ENCODE peak calls at places on chromosomes 6 and 20, in eight cellular contexts. M is NB4, T is AG04449, B is tibial artery, I is cardiac muscle cell, L is thyroid gland, R is choroid plexus epithelial cell, A is colonic mucosa. C is an unnamed sample.

GRCh38 chr6:134063966-134064445 is 11.6 kb upstream of the SLC2A12 start:
- DNase-seq in M (peak), B (peak), A (peak), L (peak), T (peak), R (peak), I (peak), C (peak)

GRCh38 chr6:14235653-14236356 is 118.2 kb downstream of the CD83 start:
- DNase-seq in B (no peak), T (no peak), M (no peak), I (no peak), A (no peak), R (no peak), L (no peak), C (no peak)

GRCh38 chr6:62086047-62086446 is 200.0 kb downstream of the KHDRBS2 start:
- DNase-seq in M (no peak), I (no peak), L (no peak), A (no peak), T (no peak), B (no peak), R (no peak), C (no peak)

GRCh38 chr6:136290406-136291010 is 862 bp upstream of the BCLAF1 start:
- DNase-seq in B (peak), R (peak), L (peak), I (peak), T (peak), A (peak), M (peak), C (peak)

GRCh38 chr6:158666637-158667359 is 16.9 kb downstream of the SYTL3 start:
- DNase-seq in A (peak), L (peak), R (peak), I (peak), T (peak), B (no peak), M (peak), C (peak)

GRCh38 chr6:170383466-170384075 is 77.0 kb downstream of the FAM120B start:
- DNase-seq in B (no peak), I (no peak), A (no peak), T (no peak), L (no peak), M (no peak), R (no peak), C (no peak)

GRCh38 chr6:134630468-134631180 is 312.7 kb upstream of the SGK1 start:
- DNase-seq in A (peak), R (no peak), L (no peak), B (peak), I (no peak), M (peak), T (no peak), C (peak)

GRCh38 chr6:110528051-110528929 is 51.9 kb upstream of the SLC22A16 start:
- DNase-seq in T (peak), R (peak), L (peak), B (peak), A (peak), M (peak), I (peak), C (peak)

GRCh38 chr6:127519469-127519785 is 292 bp upstream of the MTCL3 start:
- DNase-seq in I (no peak), T (no peak), L (no peak), A (no peak), B (no peak), M (no peak), R (no peak), C (no peak)

GRCh38 chr20:7195704-7196103 is 428.2 kb downstream of the BMP2 start:
- DNase-seq in M (peak), I (peak), A (no peak), T (no peak), B (no peak), L (no peak), R (peak), C (no peak)

GRCh38 chr20:50478162-50479036 is 31.8 kb upstream of the PTPN1 start:
- DNase-seq in R (peak), L (peak), M (peak), T (no peak), B (peak), A (peak), I (peak), C (peak)

GRCh38 chr6:113306552-113307145 is 550.5 kb upstream of the MARCKS start:
- DNase-seq in R (peak), T (no peak), M (peak), I (peak), L (peak), B (peak), A (peak), C (peak)

GRCh38 chr6:15254074-15254975 is 8.5 kb downstream of the JARID2 start:
- DNase-seq in I (peak), R (peak), A (no peak), M (peak), B (no peak), L (peak), T (no peak), C (no peak)

GRCh38 chr6:45192556-45192955 is 135.6 kb upstream of the RUNX2 start:
- DNase-seq in I (no peak), L (no peak), T (no peak), M (no peak), A (no peak), R (peak), B (no peak), C (no peak)

GRCh38 chr6:67722861-67723261 is 912.2 kb upstream of the ADGRB3 start:
- DNase-seq in R (no peak), M (no peak), T (no peak), L (no peak), I (no peak), A (no peak), B (no peak), C (no peak)

GRCh38 chr20:3733119-3733995 is 872 bp downstream of the HSPA12B start:
- DNase-seq in A (no peak), T (no peak), L (no peak), R (no peak), I (no peak), M (no peak), B (no peak), C (no peak)
- H3K4me3 ChIP-seq in A (no peak), T (no peak), L (no peak), R (no peak), I (no peak), M (no peak), B (peak), C (peak)

DNA sequence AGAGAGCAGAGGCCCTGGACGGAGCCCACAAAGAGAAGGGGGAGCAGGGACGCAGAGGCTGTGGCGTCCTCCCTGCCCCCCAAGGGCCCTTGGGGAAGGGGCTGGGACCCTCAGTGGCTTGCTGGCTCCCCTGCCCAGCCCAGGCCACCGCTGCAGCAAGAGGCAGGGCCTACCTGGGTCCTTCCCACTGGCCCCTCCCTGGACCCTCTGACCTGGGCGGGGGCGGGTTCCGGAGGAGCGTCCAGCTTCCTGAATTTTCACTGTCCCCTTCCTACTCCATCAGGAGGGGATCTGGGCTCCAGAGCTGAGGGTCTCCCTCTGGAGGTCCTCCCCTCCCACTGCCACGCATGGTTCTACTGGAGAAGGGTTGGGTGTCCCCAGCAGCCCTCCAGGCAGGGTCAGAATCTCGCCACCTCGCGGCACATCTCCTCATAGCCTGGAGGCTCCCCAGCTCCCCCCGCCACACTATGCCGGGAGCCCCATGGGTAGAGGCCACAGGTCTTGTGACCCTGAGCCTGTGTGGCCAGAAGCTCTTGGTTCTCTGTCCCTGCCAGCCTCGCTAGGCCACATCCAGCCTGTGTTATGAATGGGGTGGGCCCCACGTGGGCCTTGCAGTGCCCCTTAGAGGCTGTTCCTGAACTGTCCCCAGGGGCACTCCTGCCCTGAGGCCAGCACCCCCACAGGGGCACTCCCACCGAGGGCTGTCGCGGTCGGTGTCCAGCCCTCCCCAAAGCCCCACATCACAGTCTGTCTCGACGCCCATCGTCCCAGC is 1.0 kb upstream of the SOX18 start:
- DNase-seq in R (no peak), I (no peak), T (no peak), M (peak), B (no peak), A (no peak), L (no peak), C (no peak)
- H3K4me3 ChIP-seq in R (no peak), I (no peak), T (no peak), M (peak), B (peak), A (no peak), L (no peak), C (no peak)

DNA sequence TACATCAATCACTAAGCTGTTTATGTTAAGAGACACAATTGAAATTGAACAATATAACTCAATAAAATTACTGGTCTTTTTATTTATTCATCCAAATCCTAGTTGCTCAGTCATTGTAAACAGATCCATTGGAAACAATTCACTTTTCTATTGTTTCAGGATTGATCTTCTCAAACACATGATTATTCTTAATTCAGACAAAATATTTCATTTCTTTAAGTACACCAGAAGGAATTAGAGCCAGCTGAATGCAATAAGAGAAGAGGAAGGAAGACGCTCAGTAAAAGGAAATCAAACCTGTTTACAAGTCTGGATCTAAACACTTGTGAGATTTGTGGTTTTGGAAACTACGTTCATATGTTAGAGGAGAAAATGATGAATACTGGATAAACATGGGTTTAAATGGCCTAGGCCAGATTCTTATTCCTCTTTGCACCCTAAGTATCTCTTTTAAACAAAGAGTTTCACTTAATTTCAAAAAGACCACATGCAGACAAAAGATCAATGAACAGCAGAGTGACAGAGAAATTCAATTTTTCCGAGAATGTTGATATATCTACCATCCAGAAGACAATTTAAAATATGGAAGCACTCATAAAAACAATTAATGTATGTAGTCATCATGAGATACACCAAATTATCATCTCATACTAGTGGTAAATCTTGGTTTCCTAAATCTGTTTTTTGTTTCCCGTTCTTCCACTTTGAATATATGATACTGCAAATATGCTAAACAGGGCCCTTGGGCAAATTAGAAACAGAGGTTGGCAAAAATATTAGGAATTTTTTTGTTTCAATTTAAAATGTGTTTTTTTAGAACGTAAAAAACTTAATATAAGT is 703.5 kb upstream of the CITED2 start:
- DNase-seq in R (peak), B (no peak), I (no peak), A (no peak), L (no peak), M (no peak), T (no peak), C (no peak)
- H3K4me3 ChIP-seq in R (no peak), B (no peak), I (no peak), A (no peak), L (no peak), M (no peak), T (no peak), C (no peak)

GRCh38 chr6:21586300-21586699 is 7.3 kb upstream of the SOX4 start:
- DNase-seq in L (no peak), I (no peak), B (no peak), M (no peak), A (no peak), R (no peak), T (no peak), C (no peak)
- H3K4me3 ChIP-seq in L (no peak), I (no peak), B (no peak), M (no peak), A (no peak), R (no peak), T (no peak), C (no peak)

GRCh38 chr6:73722318-73723060 is 26.5 kb downstream of the CD109 start:
- DNase-seq in A (no peak), I (peak), R (peak), M (no peak), B (no peak), L (no peak), T (peak), C (no peak)
- H3K4me3 ChIP-seq in A (no peak), I (no peak), R (no peak), M (no peak), B (no peak), L (no peak), T (no peak), C (no peak)

GRCh38 chr20:54343073-54343472 is 132.3 kb upstream of the DOK5 start:
- DNase-seq in A (no peak), I (no peak), R (no peak), B (no peak), L (no peak), M (no peak), T (no peak), C (no peak)

GRCh38 chr20:54339093-54339492 is 131.2 kb downstream of the PFDN4 start:
- DNase-seq in I (no peak), R (no peak), T (no peak), L (no peak), A (no peak), M (no peak), B (no peak), C (no peak)

GRCh38 chr20:54342258-54342782 is 133.1 kb upstream of the DOK5 start:
- DNase-seq in M (no peak), L (no peak), B (no peak), I (no peak), A (no peak), R (no peak), T (no peak), C (no peak)

GRCh38 chr20:54340206-54340605 is 132.3 kb downstream of the PFDN4 start:
- DNase-seq in I (no peak), L (no peak), T (no peak), M (no peak), B (no peak), R (no peak), A (no peak), C (no peak)

DNA sequence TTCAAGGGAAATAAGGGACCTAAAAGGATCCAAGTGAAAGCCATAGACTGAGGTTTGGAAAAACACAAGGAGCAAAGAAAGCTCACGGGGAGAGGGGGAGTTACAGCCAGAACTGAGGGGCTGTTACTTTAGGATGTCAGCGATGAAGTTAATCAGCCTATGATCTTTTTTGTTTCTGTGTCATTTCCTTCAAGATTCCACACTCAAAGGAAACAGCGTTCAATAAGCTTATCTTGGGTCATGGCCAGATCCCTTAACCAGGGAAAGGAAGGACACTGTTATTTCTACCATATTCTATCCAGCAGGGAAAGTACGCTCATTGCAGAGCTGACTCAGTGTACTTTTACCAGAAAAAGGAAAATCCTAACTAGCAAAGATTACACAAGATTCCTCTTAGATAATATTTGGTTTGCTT is 132.8 kb downstream of the PFDN4 start:
- DNase-seq in L (no peak), T (peak), R (peak), B (no peak), M (no peak), A (no peak), I (peak), C (no peak)
- H3K4me3 ChIP-seq in L (no peak), T (peak), R (peak), B (no peak), M (no peak), A (no peak), I (no peak), C (no peak)

GRCh38 chr6:3421763-3422456 is 34.9 kb downstream of the SLC22A23 start:
- DNase-seq in R (peak), B (no peak), T (no peak), M (no peak), I (peak), A (no peak), L (no peak), C (no peak)

GRCh38 chr6:3421145-3421544 is 35.7 kb downstream of the SLC22A23 start:
- DNase-seq in T (no peak), I (no peak), L (no peak), B (no peak), R (no peak), A (no peak), M (no peak), C (no peak)

GRCh38 chr6:3424185-3424927 is 32.5 kb downstream of the SLC22A23 start:
- DNase-seq in T (no peak), L (no peak), R (no peak), B (no peak), I (no peak), A (no peak), M (no peak), C (no peak)

GRCh38 chr6:3423439-3424184 is 33.2 kb downstream of the SLC22A23 start:
- DNase-seq in B (no peak), T (no peak), L (no peak), R (no peak), M (no peak), A (no peak), I (no peak), C (no peak)

DNA sequence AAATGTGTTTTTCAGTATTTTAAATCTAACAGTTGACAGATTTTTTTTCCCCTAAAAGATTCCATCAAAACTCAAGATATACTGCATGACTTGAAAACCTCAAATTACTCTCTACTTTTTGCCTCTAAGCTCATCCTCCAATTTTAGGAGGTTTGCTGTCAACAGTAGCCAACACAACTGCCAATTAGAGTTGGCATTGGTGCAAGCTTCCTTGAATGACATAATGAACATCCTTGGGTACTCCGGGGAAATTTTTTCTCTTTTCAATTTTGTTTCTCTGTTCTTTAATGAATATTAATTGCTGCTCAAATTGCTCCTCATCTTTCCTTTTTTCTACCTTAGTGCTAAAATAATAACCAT is 34.4 kb downstream of the SLC22A23 start:
- DNase-seq in T (no peak), B (no peak), R (no peak), I (no peak), M (no peak), L (no peak), A (no peak), C (no peak)
- H3K4me3 ChIP-seq in T (no peak), B (no peak), R (no peak), I (no peak), M (no peak), L (no peak), A (no peak), C (no peak)

GRCh38 chr6:47106216-47106615 is 64.1 kb upstream of the ADGRF1 start:
- DNase-seq in M (no peak), R (no peak), B (no peak), T (no peak), A (no peak), L (no peak), I (no peak), C (no peak)

GRCh38 chr6:47105469-47106188 is 63.5 kb upstream of the ADGRF1 start:
- DNase-seq in R (no peak), I (no peak), A (no peak), L (no peak), M (no peak), T (no peak), B (no peak), C (no peak)

GRCh38 chr6:47103931-47104330 is 61.8 kb upstream of the ADGRF1 start:
- DNase-seq in A (peak), L (no peak), M (peak), T (no peak), B (peak), I (peak), R (peak), C (peak)

GRCh38 chr6:47098570-47098993 is 56.5 kb upstream of the ADGRF1 start:
- DNase-seq in I (peak), B (peak), T (no peak), A (no peak), M (no peak), R (peak), L (no peak), C (peak)

GRCh38 chr6:47102331-47102730 is 60.2 kb upstream of the ADGRF1 start:
- DNase-seq in R (no peak), L (no peak), T (no peak), M (no peak), A (no peak), I (no peak), B (no peak), C (no peak)
- H3K4me3 ChIP-seq in R (no peak), L (no peak), T (no peak), M (no peak), A (no peak), I (no peak), B (no peak), C (no peak)

GRCh38 chr20:35491823-35492222 is 36.4 kb downstream of the CEP250 start:
- DNase-seq in I (no peak), B (no peak), L (no peak), M (no peak), A (no peak), R (peak), T (no peak), C (no peak)

GRCh38 chr20:35492352-35492751 is 37.0 kb downstream of the CEP250 start:
- DNase-seq in T (no peak), L (no peak), B (no peak), I (no peak), M (no peak), R (no peak), A (no peak), C (no peak)

GRCh38 chr20:35489717-35490116 is 34.3 kb downstream of the CEP250 start:
- DNase-seq in B (no peak), A (no peak), M (peak), T (no peak), I (no peak), L (no peak), R (no peak), C (no peak)

GRCh38 chr20:35487479-35487878 is 32.1 kb downstream of the CEP250 start:
- DNase-seq in I (no peak), R (no peak), A (no peak), B (no peak), L (no peak), M (no peak), T (no peak), C (no peak)

GRCh38 chr20:35490736-35491181 is 35.4 kb downstream of the CEP250 start:
- DNase-seq in M (peak), R (no peak), T (no peak), B (no peak), L (no peak), I (no peak), A (peak), C (no peak)
- H3K4me3 ChIP-seq in M (peak), R (no peak), T (no peak), B (peak), L (no peak), I (no peak), A (peak), C (no peak)